ENCODE peak calls at places on chromosomes 5 and 9, in six cellular contexts. L is progenitor cell of endocrine pancreas, S is PC-9, P is omental fat pad, G is WTC11, H is kidney epithelial cell. J is an unnamed sample.

GRCh38 chr5:179821298-179822058 is 773 bp downstream of the SQSTM1 start:
- DNase-seq in L (peak), H (peak), P (peak), G (peak), S (peak), J (peak)

GRCh38 chr5:107806705-107807104 is 136.0 kb upstream of the EFNA5 start:
- DNase-seq in G (no peak), P (no peak), S (no peak), H (peak), L (no peak), J (no peak)

GRCh38 chr9:111483862-111484563 is at the start of gene ECPAS:
- DNase-seq in P (peak), G (peak), H (no peak), L (peak), S (peak), J (peak)

GRCh38 chr5:99590806-99591205 is 662.0 kb upstream of the CHD1 start:
- DNase-seq in L (no peak), P (no peak), G (no peak), H (no peak), S (no peak), J (no peak)

GRCh38 chr9:68950689-68951088 is 63.2 kb downstream of the PRKACG start:
- DNase-seq in L (no peak), G (no peak), H (no peak), S (no peak), P (no peak), J (no peak)

GRCh38 chr5:72428664-72429063 is 78.5 kb downstream of the ZNF366 start:
- DNase-seq in S (no peak), P (no peak), H (no peak), L (no peak), G (no peak), J (no peak)

GRCh38 chr9:33225319-33226152 is 14.4 kb upstream of the SPINK4 start:
- DNase-seq in P (peak), L (peak), S (peak), H (peak), G (peak), J (no peak)

GRCh38 chr5:177309351-177310191 is 2.1 kb downstream of the MXD3 start:
- DNase-seq in G (peak), L (peak), H (no peak), P (no peak), S (peak), J (no peak)

GRCh38 chr5:53052499-53052898 is 57.1 kb downstream of the MOCS2 start:
- DNase-seq in S (no peak), L (no peak), H (no peak), P (no peak), G (no peak), J (no peak)

GRCh38 chr5:32612134-32612888 is 27.0 kb downstream of the SUB1 start:
- DNase-seq in S (peak), L (no peak), P (no peak), G (no peak), H (no peak), J (no peak)

GRCh38 chr9:8419871-8420270 is 620.3 kb upstream of the DMAC1 start:
- DNase-seq in L (no peak), S (no peak), G (no peak), H (no peak), P (no peak), J (no peak)

GRCh38 chr5:131776451-131776850 is 20.4 kb downstream of the FNIP1 start:
- DNase-seq in G (no peak), P (no peak), L (no peak), S (no peak), H (no peak), J (no peak)

DNA sequence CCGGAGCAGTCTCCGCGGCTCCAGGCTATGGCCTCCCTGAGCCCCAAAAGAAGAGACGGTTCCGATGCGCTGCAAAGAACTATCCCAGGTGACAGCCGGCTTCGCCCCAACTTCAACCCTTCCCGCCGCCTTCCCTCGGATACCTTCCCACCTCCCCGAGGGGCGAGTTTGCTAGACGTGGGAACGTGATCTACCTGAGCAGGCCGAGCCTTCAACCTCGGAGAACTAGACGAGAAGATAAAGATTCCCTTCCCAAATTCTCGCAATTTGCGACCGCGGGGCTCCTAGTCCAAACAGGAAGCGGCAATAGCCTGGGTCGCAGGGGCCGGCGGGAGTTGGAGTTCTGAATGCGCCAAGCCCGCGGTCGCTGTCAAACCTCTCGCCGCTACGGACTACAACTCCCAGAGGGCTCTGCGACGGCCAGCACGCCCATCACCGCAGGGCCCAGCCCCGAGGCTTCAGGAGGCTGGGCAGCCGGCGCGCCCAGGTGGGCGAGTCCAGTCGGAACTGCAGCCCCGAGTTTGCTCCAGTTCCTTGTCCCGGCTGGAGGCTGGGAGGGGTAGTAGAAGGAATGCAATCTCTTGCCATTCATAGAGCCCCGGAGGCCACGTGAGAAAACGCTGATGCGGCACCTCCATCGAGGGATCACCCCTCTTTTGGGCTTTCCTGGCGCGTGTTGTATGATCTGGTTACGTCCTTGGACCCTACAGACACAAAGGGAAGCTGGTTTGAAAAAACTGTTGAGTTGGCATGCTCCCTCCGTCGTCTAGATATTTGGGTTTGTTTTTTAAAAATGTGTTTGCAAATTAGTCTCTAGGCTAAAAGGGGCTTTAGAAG is at the start of gene SLC38A9:
- DNase-seq in H (peak), L (peak), G (peak), P (peak), S (peak), J (peak)
- TF ChIP-seq CTCF in H (no peak), L (no peak), G (no peak), P (no peak), S (no peak), J (no peak)

GRCh38 chr9:18767141-18767540 is 265.9 kb downstream of the SAXO1 start:
- DNase-seq in P (no peak), S (no peak), L (no peak), H (no peak), G (no peak), J (no peak)

GRCh38 chr9:18770509-18770908 is 262.5 kb downstream of the SAXO1 start:
- DNase-seq in H (no peak), G (no peak), L (no peak), P (no peak), S (no peak), J (no peak)

GRCh38 chr9:18771736-18772135 is 261.3 kb downstream of the SAXO1 start:
- DNase-seq in H (no peak), P (no peak), L (no peak), S (no peak), G (no peak), J (no peak)

GRCh38 chr9:18768951-18769622 is 263.9 kb downstream of the SAXO1 start:
- DNase-seq in H (no peak), L (no peak), G (no peak), P (no peak), S (no peak), J (no peak)

GRCh38 chr9:18771018-18771417 is 262.0 kb downstream of the SAXO1 start:
- DNase-seq in S (no peak), L (no peak), H (no peak), G (no peak), P (no peak), J (no peak)
- TF ChIP-seq CTCF in S (no peak), L (no peak), H (no peak), G (no peak), P (no peak), J (no peak)

DNA sequence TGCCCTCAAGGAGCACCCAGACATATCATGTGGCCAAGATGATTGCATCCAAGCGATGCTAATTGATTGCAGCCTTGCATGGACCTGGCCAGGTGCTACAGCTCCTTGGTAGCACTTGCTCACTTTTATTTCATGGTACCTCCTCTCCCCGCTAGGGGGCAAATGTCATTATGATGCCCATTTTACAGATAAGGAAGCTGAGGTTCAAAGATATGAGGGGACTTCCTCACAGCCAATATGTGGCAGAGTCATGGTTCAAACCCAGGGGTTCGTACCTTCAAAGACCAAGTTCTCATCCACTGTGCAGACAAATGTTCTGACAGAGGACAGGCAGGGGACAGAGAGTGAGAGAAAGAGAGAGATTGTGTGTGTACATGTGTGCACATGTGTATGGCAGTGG is 21.9 kb upstream of the KCNMB1 start:
- DNase-seq in L (no peak), S (no peak), H (no peak), P (no peak), G (no peak), J (no peak)
- TF ChIP-seq CTCF in L (no peak), S (peak), H (no peak), P (no peak), G (peak), J (no peak)

GRCh38 chr5:16903480-16904300 is 32.4 kb downstream of the MYO10 start:
- DNase-seq in S (no peak), G (no peak), H (no peak), P (no peak), L (no peak), J (no peak)
- TF ChIP-seq CTCF in S (no peak), G (no peak), H (no peak), P (no peak), L (no peak), J (no peak)

GRCh38 chr5:147558826-147559225 is 49.0 kb upstream of the DPYSL3 start:
- DNase-seq in H (no peak), G (peak), S (no peak), P (no peak), L (no peak), J (no peak)
- TF ChIP-seq CTCF in H (peak), G (peak), S (peak), P (no peak), L (peak), J (peak)

DNA sequence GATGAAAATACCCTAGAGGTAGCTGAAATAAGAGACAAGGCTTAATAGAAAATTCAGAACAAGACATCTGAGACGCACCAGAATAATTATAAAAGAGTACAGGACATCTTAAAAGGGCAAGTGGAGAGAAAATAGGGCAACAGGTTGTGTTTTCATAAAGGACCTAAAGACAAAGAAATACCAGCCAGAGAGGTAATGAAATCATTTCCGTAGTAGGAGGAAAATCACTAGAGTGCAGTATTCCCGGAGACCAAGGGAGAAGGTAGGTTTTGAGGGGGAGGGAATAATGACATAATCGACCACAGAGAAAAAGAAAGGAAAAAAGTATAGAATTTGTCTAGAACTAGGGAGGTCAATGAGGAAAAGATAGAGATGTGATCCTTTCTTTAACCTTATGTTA is 26.2 kb upstream of the CTNNAL1 start:
- DNase-seq in P (no peak), G (no peak), H (no peak), L (no peak), S (no peak), J (no peak)
- TF ChIP-seq CTCF in P (no peak), G (no peak), H (no peak), L (no peak), S (no peak), J (no peak)

GRCh38 chr5:169390265-169390664 is 89.3 kb upstream of the SLIT3 start:
- DNase-seq in G (no peak), S (no peak), L (no peak), P (no peak), H (no peak), J (no peak)
- TF ChIP-seq CTCF in G (no peak), S (no peak), L (peak), P (no peak), H (no peak), J (no peak)

DNA sequence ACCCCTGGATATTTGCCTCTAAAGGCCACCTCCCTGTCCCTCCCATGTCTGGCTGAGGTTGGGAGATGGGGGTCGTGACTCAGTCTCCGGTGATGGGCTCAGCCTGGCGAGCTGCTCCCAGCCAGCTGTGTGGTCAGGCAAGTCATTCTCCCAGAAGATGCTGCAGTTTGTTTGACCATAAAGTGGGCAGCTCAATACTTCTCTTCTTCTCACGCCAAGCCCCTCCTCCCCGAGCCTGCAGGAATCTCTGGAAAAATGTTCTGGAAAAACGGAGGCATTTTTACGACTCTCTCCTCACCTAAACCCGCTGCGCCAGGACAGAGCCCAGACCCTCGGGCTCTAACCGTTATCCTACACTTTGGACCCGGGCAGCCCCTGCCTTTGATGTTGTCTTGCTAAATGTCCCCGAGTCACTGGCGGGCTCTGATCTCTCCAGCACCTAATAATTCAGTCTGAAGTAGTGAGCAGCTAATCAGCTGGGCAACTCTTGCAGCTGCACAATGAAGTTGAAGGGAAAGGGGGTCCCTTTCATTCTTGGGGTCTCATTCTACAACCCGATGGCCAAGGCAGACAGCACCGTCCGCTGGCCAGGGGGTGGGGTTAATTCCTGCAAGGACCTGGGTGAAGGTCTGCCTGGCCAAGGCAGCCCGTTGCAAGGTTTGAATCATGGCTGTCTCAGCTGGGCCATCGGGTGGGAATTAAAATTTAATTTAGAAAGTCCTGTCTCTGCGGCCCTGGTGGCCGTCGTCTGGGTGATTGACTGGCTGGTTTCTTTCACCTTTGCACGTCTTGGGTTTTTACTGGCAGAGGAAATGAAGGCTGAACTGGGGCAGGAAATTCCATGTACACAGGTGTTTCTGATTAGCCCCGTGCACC is 12.3 kb downstream of the DCANP1 start:
- DNase-seq in P (no peak), H (no peak), S (no peak), G (no peak), L (no peak), J (peak)
- TF ChIP-seq CTCF in P (no peak), H (no peak), S (no peak), G (no peak), L (no peak), J (no peak)

DNA sequence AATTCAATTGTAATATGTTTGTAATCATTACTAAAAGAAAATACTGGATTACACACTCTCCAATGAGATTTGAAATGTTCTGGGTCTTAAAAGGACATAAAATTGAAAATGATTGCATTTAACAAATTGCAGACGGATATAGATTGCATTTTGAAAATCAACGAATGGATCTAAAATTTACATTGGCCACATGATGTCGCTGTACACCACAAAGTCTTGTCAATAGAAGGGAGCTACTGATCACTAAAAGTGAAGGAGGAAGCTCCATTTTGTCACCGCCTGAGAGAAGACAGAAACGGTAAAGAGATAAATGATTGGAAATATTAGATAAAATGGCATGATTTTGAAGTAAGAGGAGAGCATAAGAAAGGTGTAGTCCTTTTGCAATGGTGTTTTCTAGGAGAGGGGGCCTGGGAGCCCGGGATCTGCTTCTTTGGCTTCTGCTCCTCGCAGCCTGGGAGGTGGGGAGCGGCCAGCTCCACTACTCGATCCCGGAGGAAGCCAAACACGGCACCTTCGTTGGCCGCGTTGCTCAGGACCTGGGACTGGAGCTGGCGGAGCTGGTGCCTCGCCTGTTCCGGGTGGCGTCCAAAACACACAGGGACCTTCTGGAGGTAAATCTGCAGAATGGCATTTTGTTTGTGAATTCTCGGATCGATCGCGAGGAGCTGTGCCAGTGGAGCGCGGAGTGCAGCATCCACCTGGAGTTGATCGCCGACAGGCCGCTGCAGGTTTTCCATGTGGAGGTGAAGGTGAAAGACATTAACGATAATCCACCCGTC is at the start of gene PCDHA1:
- DNase-seq in H (no peak), G (peak), S (no peak), P (no peak), L (no peak), J (no peak)
- TF ChIP-seq CTCF in H (no peak), G (peak), S (peak), P (no peak), L (no peak), J (no peak)